ENCODE peak calls at places on chromosome 19, in seven cellular contexts. One of them, this sample, is unnamed.

GRCh38 chr19:49749771-49750170 is 13.3 kb downstream of the TSKS start:
- DNase-seq in suprapubic skin: no peak
- DNase-seq in vagina: no peak
- DNase-seq in upper lobe of left lung: no peak
- DNase-seq in H1: no peak
- DNase-seq in breast epithelium: no peak
- DNase-seq in GM12891: no peak
- DNase-seq in this sample: no peak

GRCh38 chr19:51698296-51698695 is 5.2 kb downstream of the SPACA6 start:
- DNase-seq in vagina: peak; percentile 79
- DNase-seq in suprapubic skin: no peak
- DNase-seq in H1: no peak
- DNase-seq in GM12891: no peak
- DNase-seq in upper lobe of left lung: no peak
- DNase-seq in breast epithelium: no peak
- DNase-seq in this sample: no peak

GRCh38 chr19:40433391-40434216 is 7.8 kb upstream of the SERTAD1 start:
- DNase-seq in suprapubic skin: peak; percentile 92
- DNase-seq in vagina: no peak
- DNase-seq in GM12891: peak; percentile 80
- DNase-seq in breast epithelium: peak; percentile 88
- DNase-seq in H1: no peak
- DNase-seq in upper lobe of left lung: peak; percentile 94
- DNase-seq in this sample: peak; percentile 89

GRCh38 chr19:45599286-45599685 is 2.7 kb downstream of the GPR4 start:
- DNase-seq in H1: no peak
- DNase-seq in vagina: no peak
- DNase-seq in GM12891: no peak
- DNase-seq in suprapubic skin: no peak
- DNase-seq in upper lobe of left lung: no peak
- DNase-seq in breast epithelium: no peak
- DNase-seq in this sample: no peak

GRCh38 chr19:10655457-10656312 is 1.5 kb downstream of the ILF3 start:
- DNase-seq in breast epithelium: no peak
- DNase-seq in upper lobe of left lung: no peak
- DNase-seq in vagina: no peak
- DNase-seq in GM12891: no peak
- DNase-seq in H1: no peak
- DNase-seq in suprapubic skin: no peak
- DNase-seq in this sample: no peak

GRCh38 chr19:48967346-48968178 is 2.5 kb downstream of the FTL start:
- DNase-seq in H1: no peak
- DNase-seq in suprapubic skin: no peak
- DNase-seq in upper lobe of left lung: peak; percentile 80
- DNase-seq in vagina: no peak
- DNase-seq in GM12891: no peak
- DNase-seq in breast epithelium: no peak
- DNase-seq in this sample: no peak

GRCh38 chr19:47735131-47735530 is 10.2 kb upstream of the NOP53 start:
- DNase-seq in H1: no peak
- DNase-seq in vagina: no peak
- DNase-seq in GM12891: no peak
- DNase-seq in suprapubic skin: no peak
- DNase-seq in upper lobe of left lung: no peak
- DNase-seq in breast epithelium: no peak
- DNase-seq in this sample: no peak

GRCh38 chr19:49421039-49421877 is 2.0 kb downstream of the PTH2 start:
- DNase-seq in upper lobe of left lung: peak; percentile 63
- DNase-seq in GM12891: no peak
- DNase-seq in H1: peak; percentile 79
- DNase-seq in breast epithelium: peak; percentile 54
- DNase-seq in vagina: no peak
- DNase-seq in suprapubic skin: no peak
- DNase-seq in this sample: peak; percentile 61

GRCh38 chr19:58439576-58440554 is at the start of gene ZNF132:
- DNase-seq in GM12891: peak; percentile 98
- DNase-seq in vagina: peak; percentile 100
- DNase-seq in H1: peak; percentile 98
- DNase-seq in breast epithelium: peak; percentile 99
- DNase-seq in upper lobe of left lung: peak; percentile 99
- DNase-seq in suprapubic skin: peak; percentile 98
- DNase-seq in this sample: peak; percentile 90

GRCh38 chr19:29835447-29835846 is 23.7 kb downstream of the CCNE1 start:
- DNase-seq in H1: no peak
- DNase-seq in vagina: no peak
- DNase-seq in upper lobe of left lung: no peak
- DNase-seq in GM12891: no peak
- DNase-seq in breast epithelium: no peak
- DNase-seq in suprapubic skin: no peak
- DNase-seq in this sample: no peak

GRCh38 chr19:45278087-45278486 is 27.0 kb downstream of the MARK4 start:
- DNase-seq in GM12891: no peak
- DNase-seq in breast epithelium: no peak
- DNase-seq in upper lobe of left lung: no peak
- DNase-seq in suprapubic skin: no peak
- DNase-seq in vagina: no peak
- DNase-seq in H1: no peak
- DNase-seq in this sample: no peak

GRCh38 chr19:40420766-40421467 is 4.9 kb downstream of the SERTAD1 start:
- DNase-seq in GM12891: no peak
- DNase-seq in H1: no peak
- DNase-seq in breast epithelium: peak; percentile 94
- DNase-seq in vagina: peak; percentile 94
- DNase-seq in upper lobe of left lung: peak; percentile 95
- DNase-seq in suprapubic skin: peak; percentile 96
- DNase-seq in this sample: peak; percentile 72

GRCh38 chr19:16374436-16374835 is 49.8 kb downstream of the KLF2 start:
- DNase-seq in H1: no peak
- DNase-seq in upper lobe of left lung: no peak
- DNase-seq in suprapubic skin: no peak
- DNase-seq in vagina: no peak
- DNase-seq in GM12891: no peak
- DNase-seq in breast epithelium: no peak
- DNase-seq in this sample: no peak

GRCh38 chr19:17327654-17328516 is 6.8 kb downstream of the ANO8 start:
- DNase-seq in vagina: no peak
- DNase-seq in breast epithelium: peak; percentile 94
- DNase-seq in GM12891: peak; percentile 85
- DNase-seq in suprapubic skin: peak; percentile 80
- DNase-seq in upper lobe of left lung: peak; percentile 86
- DNase-seq in H1: no peak
- DNase-seq in this sample: peak; percentile 77

GRCh38 chr19:46882034-46882433 is 21.2 kb downstream of the ARHGAP35 start:
- DNase-seq in suprapubic skin: no peak
- DNase-seq in H1: no peak
- DNase-seq in vagina: no peak
- DNase-seq in breast epithelium: peak; percentile 13
- DNase-seq in upper lobe of left lung: no peak
- DNase-seq in GM12891: no peak
- DNase-seq in this sample: no peak

GRCh38 chr19:16582486-16583261 is 10.5 kb upstream of the SLC35E1 start:
- DNase-seq in breast epithelium: no peak
- DNase-seq in upper lobe of left lung: no peak
- DNase-seq in suprapubic skin: peak; percentile 56
- DNase-seq in vagina: no peak
- DNase-seq in GM12891: no peak
- DNase-seq in H1: no peak
- DNase-seq in this sample: no peak

GRCh38 chr19:55832676-55833075 is 877 bp upstream of the NLRP11 start:
- DNase-seq in vagina: no peak
- DNase-seq in H1: no peak
- DNase-seq in upper lobe of left lung: no peak
- DNase-seq in suprapubic skin: no peak
- DNase-seq in breast epithelium: no peak
- DNase-seq in GM12891: no peak
- DNase-seq in this sample: no peak
- TF ChIP-seq POLR2A in vagina: no peak
- TF ChIP-seq POLR2A in H1: no peak
- TF ChIP-seq POLR2A in upper lobe of left lung: no peak
- TF ChIP-seq POLR2A in suprapubic skin: no peak
- TF ChIP-seq POLR2A in breast epithelium: no peak
- TF ChIP-seq POLR2A in GM12891: no peak
- TF ChIP-seq POLR2A in this sample: no peak

DNA sequence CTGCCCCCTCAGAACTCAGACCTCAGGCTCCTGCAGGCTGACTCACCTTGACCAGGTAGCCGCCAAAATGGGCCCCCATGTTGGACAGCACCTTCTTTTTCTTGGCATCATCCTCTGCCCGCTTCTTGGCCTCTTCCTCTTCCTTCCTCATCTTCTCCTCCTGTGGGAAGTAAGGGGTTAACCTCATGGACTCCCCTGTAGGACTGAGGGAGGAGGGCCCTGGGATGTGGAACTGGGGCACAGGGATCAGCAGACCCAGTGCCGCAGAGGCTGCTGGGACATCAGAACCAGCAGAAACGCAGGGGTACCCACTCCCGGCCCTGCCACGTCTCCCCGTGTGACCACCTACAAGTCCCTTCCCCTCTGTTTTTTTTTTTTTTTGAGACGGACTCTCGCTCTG is 11.1 kb downstream of the TNNT1 start:
- DNase-seq in suprapubic skin: no peak
- DNase-seq in upper lobe of left lung: no peak
- DNase-seq in GM12891: no peak
- DNase-seq in H1: no peak
- DNase-seq in vagina: no peak
- DNase-seq in breast epithelium: no peak
- DNase-seq in this sample: no peak
- TF ChIP-seq POLR2AphosphoS5 in suprapubic skin: no peak
- TF ChIP-seq POLR2AphosphoS5 in upper lobe of left lung: no peak
- TF ChIP-seq POLR2AphosphoS5 in GM12891: no peak
- TF ChIP-seq POLR2AphosphoS5 in H1: no peak
- TF ChIP-seq POLR2AphosphoS5 in vagina: no peak
- TF ChIP-seq POLR2AphosphoS5 in breast epithelium: no peak
- TF ChIP-seq POLR2AphosphoS5 in this sample: no peak

DNA sequence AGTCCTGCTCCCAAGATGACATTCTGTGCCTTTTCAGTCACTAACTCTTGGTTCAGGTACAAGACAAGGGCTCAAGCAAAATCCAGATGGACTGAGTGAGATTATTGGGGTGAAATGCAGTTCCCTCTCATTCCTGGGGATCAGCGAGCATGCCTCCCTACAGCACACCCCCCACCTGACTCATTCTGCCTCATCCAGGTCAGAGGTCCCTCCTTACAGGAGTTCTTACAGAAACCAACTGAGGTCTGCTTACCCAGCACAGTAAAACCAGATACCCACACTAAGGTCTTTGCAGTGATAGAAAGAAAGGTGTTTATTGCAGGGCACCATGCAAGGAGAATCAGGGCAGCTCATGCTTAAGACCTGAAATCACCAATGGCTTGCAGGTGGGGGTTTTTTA is 21.6 kb upstream of the MRI1 start:
- DNase-seq in suprapubic skin: no peak
- DNase-seq in GM12891: no peak
- DNase-seq in H1: no peak
- DNase-seq in vagina: no peak
- DNase-seq in upper lobe of left lung: no peak
- DNase-seq in breast epithelium: no peak
- DNase-seq in this sample: no peak
- TF ChIP-seq POLR2A in suprapubic skin: no peak
- TF ChIP-seq POLR2A in GM12891: no peak
- TF ChIP-seq POLR2A in H1: no peak
- TF ChIP-seq POLR2A in vagina: no peak
- TF ChIP-seq POLR2A in upper lobe of left lung: no peak
- TF ChIP-seq POLR2A in breast epithelium: no peak
- TF ChIP-seq POLR2A in this sample: no peak

GRCh38 chr19:4774136-4774535 is 17.4 kb upstream of the FEM1A start:
- DNase-seq in GM12891: no peak
- DNase-seq in H1: no peak
- DNase-seq in upper lobe of left lung: no peak
- DNase-seq in breast epithelium: no peak
- DNase-seq in vagina: no peak
- DNase-seq in suprapubic skin: no peak
- DNase-seq in this sample: no peak
- TF ChIP-seq POLR2AphosphoS5 in GM12891: no peak
- TF ChIP-seq POLR2AphosphoS5 in H1: no peak
- TF ChIP-seq POLR2AphosphoS5 in upper lobe of left lung: no peak
- TF ChIP-seq POLR2AphosphoS5 in breast epithelium: no peak
- TF ChIP-seq POLR2AphosphoS5 in vagina: no peak
- TF ChIP-seq POLR2AphosphoS5 in suprapubic skin: no peak
- TF ChIP-seq POLR2AphosphoS5 in this sample: no peak

DNA sequence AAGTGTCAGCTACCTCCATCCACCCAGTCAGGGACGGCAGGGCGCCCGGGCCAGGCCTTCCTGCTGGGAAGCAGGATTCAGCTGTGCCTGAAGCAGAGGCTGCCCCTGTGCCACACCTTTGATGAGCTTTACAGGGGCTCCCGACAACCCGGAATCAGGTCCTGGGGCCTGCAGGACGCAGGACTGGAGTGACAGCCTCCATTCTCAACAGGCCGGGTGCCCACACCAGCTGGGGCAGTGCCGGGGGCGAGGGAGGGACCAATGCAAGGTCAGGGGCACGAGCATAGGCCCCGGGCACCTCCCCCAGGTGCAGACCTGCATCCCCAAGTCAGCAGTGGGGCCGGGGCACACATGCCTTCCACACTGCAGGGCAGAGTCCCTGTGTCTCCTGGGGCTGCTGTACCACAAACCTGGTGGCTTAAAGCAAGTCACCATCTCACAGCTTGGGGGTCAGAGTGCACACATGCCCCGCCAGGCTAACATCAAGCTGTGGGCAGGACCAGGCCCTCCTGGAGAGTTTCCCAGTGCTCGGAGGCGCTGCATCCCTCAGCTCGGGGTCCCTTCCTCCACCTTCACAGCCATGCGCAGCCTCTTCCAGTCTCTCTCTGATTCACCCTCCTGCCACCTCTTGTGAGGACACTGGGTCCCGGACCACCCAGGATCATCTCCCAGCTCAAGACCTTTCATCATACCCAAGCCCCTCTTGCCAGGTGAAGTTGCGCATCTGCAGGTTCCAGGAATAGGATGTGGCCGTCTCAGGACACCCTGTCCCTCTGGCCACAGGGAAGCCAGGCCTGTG is 13.4 kb downstream of the UBXN6 start:
- DNase-seq in upper lobe of left lung: no peak
- DNase-seq in vagina: no peak
- DNase-seq in breast epithelium: no peak
- DNase-seq in suprapubic skin: no peak
- DNase-seq in H1: no peak
- DNase-seq in GM12891: no peak
- DNase-seq in this sample: no peak
- TF ChIP-seq POLR2A in upper lobe of left lung: no peak
- TF ChIP-seq POLR2A in vagina: no peak
- TF ChIP-seq POLR2A in breast epithelium: no peak
- TF ChIP-seq POLR2A in suprapubic skin: no peak
- TF ChIP-seq POLR2A in H1: no peak
- TF ChIP-seq POLR2A in GM12891: peak; percentile 56
- TF ChIP-seq POLR2A in this sample: no peak

DNA sequence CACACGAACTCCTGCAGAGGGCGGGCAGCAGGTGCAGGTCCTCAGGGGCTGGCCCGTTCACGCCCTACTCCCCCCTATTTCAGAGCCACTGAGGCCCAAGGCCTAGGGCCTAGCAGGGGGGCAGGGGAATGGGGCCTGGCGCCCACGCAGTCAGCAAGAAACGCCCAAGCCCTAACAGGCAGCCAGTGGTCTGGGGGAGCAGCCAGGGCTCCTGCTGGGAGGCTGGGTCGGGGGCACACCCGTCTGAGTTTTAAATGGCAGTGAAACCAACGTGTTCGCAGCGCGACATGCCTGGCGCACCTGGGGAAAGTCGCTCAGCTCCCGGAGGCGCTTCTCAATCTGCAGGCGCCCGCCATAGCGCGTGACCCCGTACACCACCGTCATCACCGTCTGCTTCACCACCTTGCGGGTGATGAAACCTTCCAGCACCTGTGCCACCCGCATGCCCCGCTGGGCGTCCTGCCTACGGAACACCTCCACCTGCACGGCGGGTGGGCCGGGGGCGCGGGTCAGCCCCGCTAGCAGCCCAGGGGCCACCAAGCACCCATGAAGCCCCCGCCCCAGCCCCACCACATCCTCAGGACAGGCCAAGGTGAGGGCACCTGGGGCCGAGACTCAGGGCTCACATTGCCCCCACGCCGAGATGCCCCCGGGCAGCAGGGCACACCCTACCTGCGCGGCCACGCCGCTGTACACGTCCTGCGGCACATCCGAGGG is 13.9 kb downstream of the POLRMT start:
- DNase-seq in vagina: no peak
- DNase-seq in upper lobe of left lung: no peak
- DNase-seq in GM12891: no peak
- DNase-seq in H1: no peak
- DNase-seq in breast epithelium: no peak
- DNase-seq in suprapubic skin: no peak
- DNase-seq in this sample: no peak
- TF ChIP-seq POLR2AphosphoS5 in vagina: no peak
- TF ChIP-seq POLR2AphosphoS5 in upper lobe of left lung: no peak
- TF ChIP-seq POLR2AphosphoS5 in GM12891: no peak
- TF ChIP-seq POLR2AphosphoS5 in H1: no peak
- TF ChIP-seq POLR2AphosphoS5 in breast epithelium: no peak
- TF ChIP-seq POLR2AphosphoS5 in suprapubic skin: no peak
- TF ChIP-seq POLR2AphosphoS5 in this sample: no peak

This sample was measured in GM12892.